ENCODE peak calls at places on chromosomes 7 and 10, in five cellular contexts. One of them, this sample, is unnamed. For H3K79me2, the result is how much of the 10 kb centered on the place peaks cover.

GRCh38 chr10:121647401-121647800 is 49.2 kb upstream of the FGFR2 start:
- DNase-seq in HCT116: no peak
- DNase-seq in OCI-LY7: no peak
- DNase-seq in H9: no peak
- DNase-seq in Karpas-422: no peak
- DNase-seq in this sample: no peak

GRCh38 chr10:131475803-131476202 is 164.3 kb upstream of the TCERG1L start:
- DNase-seq in HCT116: no peak
- DNase-seq in OCI-LY7: no peak
- DNase-seq in H9: no peak
- DNase-seq in Karpas-422: no peak
- DNase-seq in this sample: no peak

GRCh38 chr7:15594461-15594860 is 32.6 kb upstream of the AGMO start:
- DNase-seq in HCT116: no peak
- DNase-seq in OCI-LY7: no peak
- DNase-seq in H9: no peak
- DNase-seq in Karpas-422: no peak
- DNase-seq in this sample: no peak

GRCh38 chr7:4809091-4809591 is 33.7 kb downstream of the AP5Z1 start:
- DNase-seq in HCT116: no peak
- DNase-seq in OCI-LY7: no peak
- DNase-seq in H9: peak
- DNase-seq in Karpas-422: no peak
- DNase-seq in this sample: no peak

GRCh38 chr10:101085846-101086245 is 24.1 kb downstream of the KAZALD1 start:
- DNase-seq in HCT116: no peak
- DNase-seq in OCI-LY7: no peak
- DNase-seq in H9: no peak
- DNase-seq in Karpas-422: no peak
- DNase-seq in this sample: no peak

GRCh38 chr10:52782554-52782953 is 10.0 kb upstream of the MBL2 start:
- DNase-seq in HCT116: no peak
- DNase-seq in OCI-LY7: no peak
- DNase-seq in H9: no peak
- DNase-seq in Karpas-422: no peak
- DNase-seq in this sample: no peak

GRCh38 chr10:79239930-79240713 is 107.1 kb upstream of the PPIF start:
- DNase-seq in HCT116: no peak
- DNase-seq in OCI-LY7: no peak
- DNase-seq in H9: peak
- DNase-seq in Karpas-422: no peak
- DNase-seq in this sample: no peak

GRCh38 chr7:102412548-102412947 is 16.4 kb downstream of the PRKRIP1 start:
- DNase-seq in HCT116: no peak
- DNase-seq in OCI-LY7: peak
- DNase-seq in H9: peak
- DNase-seq in Karpas-422: no peak
- DNase-seq in this sample: no peak

GRCh38 chr7:76515999-76516443 is 5.7 kb downstream of the UPK3B start:
- DNase-seq in HCT116: no peak
- DNase-seq in OCI-LY7: peak
- DNase-seq in H9: no peak
- DNase-seq in Karpas-422: peak
- DNase-seq in this sample: peak

GRCh38 chr7:107044347-107045194 is at the start of gene PRKAR2B:
- DNase-seq in HCT116: peak
- DNase-seq in OCI-LY7: peak
- DNase-seq in H9: peak
- DNase-seq in Karpas-422: peak
- DNase-seq in this sample: peak

GRCh38 chr10:22427101-22427500 is 81.8 kb downstream of the SPAG6 start:
- DNase-seq in HCT116: peak
- DNase-seq in OCI-LY7: no peak
- DNase-seq in H9: no peak
- DNase-seq in Karpas-422: no peak
- DNase-seq in this sample: no peak

GRCh38 chr7:100394077-100394476 is 20.8 kb downstream of the PILRA start:
- DNase-seq in HCT116: no peak
- DNase-seq in OCI-LY7: no peak
- DNase-seq in H9: no peak
- DNase-seq in Karpas-422: no peak
- DNase-seq in this sample: no peak

GRCh38 chr10:67976292-67977245 is 92.1 kb downstream of the SIRT1 start:
- DNase-seq in HCT116: no peak
- DNase-seq in OCI-LY7: no peak
- DNase-seq in H9: peak
- DNase-seq in Karpas-422: no peak
- DNase-seq in this sample: no peak

DNA sequence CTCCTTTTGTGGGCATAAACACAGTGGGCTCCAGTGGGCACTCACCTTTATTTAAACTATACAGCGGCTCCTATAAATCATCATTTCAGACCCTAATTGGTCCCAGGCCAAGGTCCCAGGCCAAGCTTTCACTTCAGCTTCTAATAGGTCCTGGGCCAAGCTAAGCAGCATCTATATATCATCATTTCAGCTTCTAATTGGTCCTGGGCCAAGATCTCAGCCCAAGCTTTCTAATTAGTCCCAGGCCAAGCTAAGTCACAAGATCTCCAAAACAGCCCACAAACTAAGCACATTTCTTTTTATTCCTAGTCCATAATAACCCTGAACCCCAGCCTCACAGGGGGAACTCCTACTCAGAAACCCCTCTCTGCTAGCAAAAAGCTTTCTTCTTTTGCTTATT is 47.1 kb downstream of the ZNF680 start:
- DNase-seq in HCT116: no peak
- DNase-seq in OCI-LY7: no peak
- DNase-seq in H9: no peak
- DNase-seq in Karpas-422: no peak
- DNase-seq in this sample: no peak
- H3K79me2 ChIP-seq in HCT116: under half
- H3K79me2 ChIP-seq in OCI-LY7: half or more
- H3K79me2 ChIP-seq in H9: under half
- H3K79me2 ChIP-seq in Karpas-422: half or more
- H3K79me2 ChIP-seq in this sample: under half

GRCh38 chr10:96636546-96636945 is 49.7 kb upstream of the TM9SF3 start:
- DNase-seq in HCT116: no peak
- DNase-seq in OCI-LY7: no peak
- DNase-seq in H9: no peak
- DNase-seq in Karpas-422: no peak
- DNase-seq in this sample: no peak

GRCh38 chr10:96637709-96638108 is 50.9 kb upstream of the TM9SF3 start:
- DNase-seq in HCT116: no peak
- DNase-seq in OCI-LY7: no peak
- DNase-seq in H9: no peak
- DNase-seq in Karpas-422: no peak
- DNase-seq in this sample: no peak

GRCh38 chr10:96638120-96638519 is 51.3 kb upstream of the TM9SF3 start:
- DNase-seq in HCT116: no peak
- DNase-seq in OCI-LY7: no peak
- DNase-seq in H9: no peak
- DNase-seq in Karpas-422: no peak
- DNase-seq in this sample: no peak

GRCh38 chr10:96641396-96641795 is 54.6 kb upstream of the TM9SF3 start:
- DNase-seq in HCT116: no peak
- DNase-seq in OCI-LY7: no peak
- DNase-seq in H9: no peak
- DNase-seq in Karpas-422: peak
- DNase-seq in this sample: no peak

GRCh38 chr10:96638696-96639095 is 51.9 kb upstream of the TM9SF3 start:
- DNase-seq in HCT116: no peak
- DNase-seq in OCI-LY7: no peak
- DNase-seq in H9: no peak
- DNase-seq in Karpas-422: no peak
- DNase-seq in this sample: no peak
- H3K79me2 ChIP-seq in HCT116: under half
- H3K79me2 ChIP-seq in OCI-LY7: under half
- H3K79me2 ChIP-seq in H9: under half
- H3K79me2 ChIP-seq in Karpas-422: half or more
- H3K79me2 ChIP-seq in this sample: under half

GRCh38 chr7:142614116-142614515 is 135.2 kb upstream of the PRSS1 start:
- DNase-seq in HCT116: no peak
- DNase-seq in OCI-LY7: no peak
- DNase-seq in H9: no peak
- DNase-seq in Karpas-422: no peak
- DNase-seq in this sample: no peak

GRCh38 chr7:142612264-142612881 is 136.9 kb upstream of the PRSS1 start:
- DNase-seq in HCT116: no peak
- DNase-seq in OCI-LY7: no peak
- DNase-seq in H9: no peak
- DNase-seq in Karpas-422: no peak
- DNase-seq in this sample: peak

GRCh38 chr7:142616121-142616643 is 133.1 kb upstream of the PRSS1 start:
- DNase-seq in HCT116: no peak
- DNase-seq in OCI-LY7: no peak
- DNase-seq in H9: no peak
- DNase-seq in Karpas-422: no peak
- DNase-seq in this sample: peak

GRCh38 chr7:142616842-142617241 is 132.4 kb upstream of the PRSS1 start:
- DNase-seq in HCT116: no peak
- DNase-seq in OCI-LY7: no peak
- DNase-seq in H9: no peak
- DNase-seq in Karpas-422: no peak
- DNase-seq in this sample: no peak

GRCh38 chr7:142615508-142615907 is 133.8 kb upstream of the PRSS1 start:
- DNase-seq in HCT116: no peak
- DNase-seq in OCI-LY7: no peak
- DNase-seq in H9: no peak
- DNase-seq in Karpas-422: no peak
- DNase-seq in this sample: peak
- H3K79me2 ChIP-seq in HCT116: under half
- H3K79me2 ChIP-seq in OCI-LY7: under half
- H3K79me2 ChIP-seq in H9: under half
- H3K79me2 ChIP-seq in Karpas-422: under half
- H3K79me2 ChIP-seq in this sample: half or more

GRCh38 chr7:33961948-33962347 is 56.6 kb downstream of the BMPER start:
- DNase-seq in HCT116: no peak
- DNase-seq in OCI-LY7: no peak
- DNase-seq in H9: no peak
- DNase-seq in Karpas-422: no peak
- DNase-seq in this sample: no peak
- H3K79me2 ChIP-seq in HCT116: under half
- H3K79me2 ChIP-seq in OCI-LY7: under half
- H3K79me2 ChIP-seq in H9: under half
- H3K79me2 ChIP-seq in Karpas-422: under half
- H3K79me2 ChIP-seq in this sample: under half

GRCh38 chr10:61958311-61958710 is 56.8 kb downstream of the ARID5B start:
- DNase-seq in HCT116: no peak
- DNase-seq in OCI-LY7: no peak
- DNase-seq in H9: no peak
- DNase-seq in Karpas-422: no peak
- DNase-seq in this sample: no peak
- H3K79me2 ChIP-seq in HCT116: under half
- H3K79me2 ChIP-seq in OCI-LY7: half or more
- H3K79me2 ChIP-seq in H9: under half
- H3K79me2 ChIP-seq in Karpas-422: under half
- H3K79me2 ChIP-seq in this sample: under half

DNA sequence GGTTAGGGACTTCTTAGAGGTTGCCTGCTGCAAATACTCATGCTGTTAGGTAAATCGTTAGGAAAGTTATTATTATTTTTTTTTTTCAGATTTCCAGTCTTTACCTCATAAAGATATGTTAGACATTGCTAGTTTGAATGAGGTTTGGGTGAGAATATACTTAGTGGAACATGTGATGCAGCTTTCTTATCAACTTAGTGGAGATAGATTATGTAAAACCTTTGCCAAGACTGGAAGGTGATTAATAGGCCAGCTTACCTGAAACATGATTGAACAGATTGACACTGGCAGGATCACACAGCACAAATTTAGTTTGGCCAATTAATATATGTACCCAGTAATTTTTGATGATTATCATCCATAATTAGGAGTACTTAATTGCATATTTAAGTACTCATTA is 32.3 kb downstream of the ADD3 start:
- DNase-seq in HCT116: no peak
- DNase-seq in OCI-LY7: no peak
- DNase-seq in H9: no peak
- DNase-seq in Karpas-422: no peak
- DNase-seq in this sample: no peak
- H3K79me2 ChIP-seq in HCT116: under half
- H3K79me2 ChIP-seq in OCI-LY7: under half
- H3K79me2 ChIP-seq in H9: under half
- H3K79me2 ChIP-seq in Karpas-422: under half
- H3K79me2 ChIP-seq in this sample: half or more

DNA sequence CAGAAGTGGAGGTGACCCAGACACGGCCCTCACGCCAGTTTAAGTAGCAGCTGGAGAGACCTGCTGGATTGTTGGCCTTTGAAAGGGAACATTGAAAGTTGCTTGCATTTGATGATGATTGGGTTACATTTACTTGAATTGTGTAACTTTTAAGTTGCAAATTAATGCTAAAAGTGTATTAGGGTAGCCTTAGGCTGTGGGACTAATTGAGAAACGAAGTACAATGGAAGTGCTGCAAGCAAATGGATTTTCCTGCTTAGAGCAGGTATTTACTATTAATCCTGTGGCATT is 25.7 kb downstream of the CDK14 start:
- DNase-seq in HCT116: no peak
- DNase-seq in OCI-LY7: no peak
- DNase-seq in H9: peak
- DNase-seq in Karpas-422: no peak
- DNase-seq in this sample: no peak
- H3K79me2 ChIP-seq in HCT116: under half
- H3K79me2 ChIP-seq in OCI-LY7: under half
- H3K79me2 ChIP-seq in H9: under half
- H3K79me2 ChIP-seq in Karpas-422: half or more
- H3K79me2 ChIP-seq in this sample: under half

GRCh38 chr7:98265841-98266271 is 13.8 kb upstream of the TECPR1 start:
- DNase-seq in HCT116: no peak
- DNase-seq in OCI-LY7: no peak
- DNase-seq in H9: no peak
- DNase-seq in Karpas-422: no peak
- DNase-seq in this sample: no peak
- H3K79me2 ChIP-seq in HCT116: under half
- H3K79me2 ChIP-seq in OCI-LY7: under half
- H3K79me2 ChIP-seq in H9: under half
- H3K79me2 ChIP-seq in Karpas-422: under half
- H3K79me2 ChIP-seq in this sample: under half

This sample was measured in DND-41.